ENCODE peak calls at places on chromosomes 11 and 22, in eight cellular contexts. P is Peyer's patch; J is activated CD8-positive, alpha-beta T cell treated with anti-CD3 and anti-CD28 coated beads for 36 hours; V is anterior cingulate cortex; D is LoVo; Z is AG04449; N is left cardiac atrium; A is hepatic stellate cell. R is an unnamed sample.

GRCh38 chr11:8059030-8059429 is 22.0 kb upstream of the TUB start:
- DNase-seq in P (no peak), J (no peak), V (no peak), D (no peak), Z (no peak), N (no peak), A (no peak), R (no peak)

GRCh38 chr11:11972942-11973341 is 35.5 kb downstream of the DKK3 start:
- DNase-seq in P (no peak), J (no peak), V (no peak), D (no peak), Z (no peak), N (no peak), A (no peak), R (no peak)

GRCh38 chr22:20425821-20426615 is 11.6 kb downstream of the SCARF2 start:
- DNase-seq in P (no peak), J (no peak), V (no peak), D (no peak), Z (no peak), N (no peak), A (no peak), R (no peak)

GRCh38 chr11:127996825-127997224 is 590.5 kb downstream of the ETS1 start:
- DNase-seq in P (no peak), J (no peak), V (no peak), D (no peak), Z (peak; percentile 14), N (no peak), A (no peak), R (no peak)

GRCh38 chr22:31284241-31284745 is 8.0 kb downstream of the PIK3IP1 start:
- DNase-seq in P (no peak), J (no peak), V (no peak), D (no peak), Z (no peak), N (no peak), A (no peak), R (no peak)

GRCh38 chr11:12235080-12235479 is 124.7 kb downstream of the MICAL2 start:
- DNase-seq in P (no peak), J (no peak), V (no peak), D (no peak), Z (no peak), N (no peak), A (no peak), R (no peak)

GRCh38 chr11:2571598-2572281 is 126.9 kb downstream of the KCNQ1 start:
- DNase-seq in P (no peak), J (no peak), V (no peak), D (no peak), Z (no peak), N (peak; percentile 16), A (no peak), R (no peak)

GRCh38 chr11:128498846-128499245 is 88.5 kb downstream of the ETS1 start:
- DNase-seq in P (no peak), J (no peak), V (no peak), D (no peak), Z (no peak), N (no peak), A (no peak), R (no peak)

GRCh38 chr11:115623021-115623451 is 118.8 kb upstream of the CADM1 start:
- DNase-seq in P (peak; percentile 75), J (no peak), V (no peak), D (peak; percentile 23), Z (peak; percentile 91), N (peak; percentile 88), A (peak; percentile 90), R (no peak)

GRCh38 chr11:62835336-62835735 is 2.7 kb upstream of the TEX54 start:
- DNase-seq in P (no peak), J (no peak), V (no peak), D (no peak), Z (no peak), N (no peak), A (no peak), R (no peak)

GRCh38 chr11:70415176-70415575 is 16.8 kb downstream of the CTTN start:
- DNase-seq in P (no peak), J (no peak), V (no peak), D (no peak), Z (peak; percentile 69), N (no peak), A (peak; percentile 74), R (no peak)

GRCh38 chr11:76805206-76805913 is 22.2 kb downstream of the TSKU start:
- DNase-seq in P (no peak), J (peak; percentile 77), V (no peak), D (no peak), Z (no peak), N (no peak), A (peak; percentile 62), R (no peak)

GRCh38 chr22:43572710-43573109 is 160.9 kb downstream of the MPPED1 start:
- DNase-seq in P (no peak), J (no peak), V (no peak), D (no peak), Z (no peak), N (no peak), A (no peak), R (no peak)

GRCh38 chr11:13258855-13259254 is 18.7 kb upstream of the BMAL1 start:
- DNase-seq in P (no peak), J (no peak), V (no peak), D (no peak), Z (no peak), N (no peak), A (no peak), R (no peak)